ENCODE peak calls at places on chromosomes 16 and 17, in four cellular contexts. G is K562, B is A549, L is stomach. E is an unnamed sample.

GRCh38 chr17:57363580-57363979 is 107.3 kb downstream of the MSI2 start:
- DNase-seq in G (no peak), B (no peak), L (no peak), E (no peak)

GRCh38 chr17:76540381-76541300 is 797 bp downstream of the PRCD start:
- DNase-seq in G (peak; percentile 98), B (peak; percentile 94), L (peak; percentile 92), E (peak; percentile 88)

GRCh38 chr17:4219241-4219640 is 44.5 kb downstream of the ANKFY1 start:
- DNase-seq in G (no peak), B (no peak), L (no peak), E (no peak)

GRCh38 chr17:29722411-29723198 is 99.9 kb upstream of the CORO6 start:
- DNase-seq in G (peak; percentile 29), B (no peak), L (no peak), E (peak; percentile 67)

GRCh38 chr16:85514601-85515318 is 98.4 kb upstream of the GSE1 start:
- DNase-seq in G (no peak), B (peak; percentile 92), L (peak; percentile 77), E (peak; percentile 48)

GRCh38 chr17:53627511-53627910 is 195.2 kb upstream of the KIF2B start:
- DNase-seq in G (no peak), B (peak; percentile 26), L (no peak), E (no peak)

GRCh38 chr16:67145746-67146145 is 5.1 kb downstream of the B3GNT9 start:
- DNase-seq in G (no peak), B (no peak), L (no peak), E (no peak)

GRCh38 chr17:75228305-75228704 is 22.8 kb downstream of the NUP85 start:
- DNase-seq in G (no peak), B (no peak), L (no peak), E (no peak)

GRCh38 chr16:83802135-83802534 is 5.6 kb upstream of the HSBP1 start:
- DNase-seq in G (no peak), B (peak; percentile 15), L (no peak), E (no peak)

GRCh38 chr16:1941924-1942809 is 832 bp downstream of the MSRB1 start:
- DNase-seq in G (peak; percentile 38), B (no peak), L (no peak), E (no peak)

GRCh38 chr16:69328854-69329316 is 1.5 kb downstream of the PDF start:
- DNase-seq in G (peak; percentile 28), B (no peak), L (no peak), E (no peak)

GRCh38 chr16:56736476-56736875 is 6.5 kb downstream of the NUP93 start:
- DNase-seq in G (no peak), B (no peak), L (no peak), E (no peak)

GRCh38 chr16:48831081-48831722 is 221.2 kb upstream of the N4BP1 start:
- DNase-seq in G (peak; percentile 22), B (peak; percentile 3), L (no peak), E (no peak)

GRCh38 chr17:82016875-82017459 is 5.7 kb downstream of the CENPX start:
- DNase-seq in G (no peak), B (no peak), L (no peak), E (no peak)
- TF ChIP-seq EP300 in G (no peak), B (no peak), L (no peak), E (no peak)

GRCh38 chr17:32833076-32833475 is 43.8 kb downstream of the MYO1D start:
- DNase-seq in G (no peak), B (no peak), L (no peak), E (no peak)

GRCh38 chr17:32834104-32834503 is 42.8 kb downstream of the MYO1D start:
- DNase-seq in G (no peak), B (no peak), L (no peak), E (no peak)

GRCh38 chr17:32833526-32833925 is 43.4 kb downstream of the MYO1D start:
- DNase-seq in G (no peak), B (no peak), L (no peak), E (no peak)

GRCh38 chr17:32831223-32831622 is 45.7 kb downstream of the MYO1D start:
- DNase-seq in G (no peak), B (no peak), L (no peak), E (no peak)

DNA sequence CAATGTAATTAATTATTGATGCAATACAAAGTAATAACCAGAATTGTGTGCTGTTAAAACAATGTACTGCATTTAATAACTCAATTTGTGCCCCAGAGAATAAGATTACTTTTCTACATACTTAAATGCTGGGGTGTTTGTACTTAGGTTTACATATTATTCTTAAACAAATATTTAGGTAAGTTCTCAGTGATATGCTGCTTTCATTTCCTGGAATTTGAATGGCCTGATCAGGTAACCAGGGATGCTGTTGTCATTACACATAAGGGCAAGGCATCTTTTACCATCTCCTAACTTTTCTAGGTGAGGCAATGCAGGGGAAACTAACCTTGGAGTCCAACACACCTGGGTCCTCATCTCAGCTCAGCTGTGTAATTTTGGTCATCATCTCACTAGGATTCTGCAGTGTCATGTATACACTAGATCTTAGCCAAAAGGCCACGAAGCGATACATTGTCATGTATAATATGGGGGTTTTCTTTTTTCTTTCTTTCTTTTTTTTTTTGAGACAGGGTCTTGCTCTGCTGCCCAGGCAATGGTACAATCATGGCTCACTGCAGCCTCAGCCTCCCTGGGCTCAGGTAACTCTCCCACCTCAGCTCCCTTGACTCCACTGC is 45.2 kb downstream of the MYO1D start:
- DNase-seq in G (no peak), B (no peak), L (no peak), E (no peak)
- H3K27ac ChIP-seq in G (no peak overlapping the region), B (no peak overlapping the region), L (no peak overlapping the region), E (no peak overlapping the region)

GRCh38 chr16:62738631-62739030 is 702.4 kb upstream of the CDH8 start:
- DNase-seq in G (no peak), B (no peak), L (no peak), E (no peak)
- TF ChIP-seq POLR2A in G (no peak), B (no peak), L (no peak), E (no peak)

DNA sequence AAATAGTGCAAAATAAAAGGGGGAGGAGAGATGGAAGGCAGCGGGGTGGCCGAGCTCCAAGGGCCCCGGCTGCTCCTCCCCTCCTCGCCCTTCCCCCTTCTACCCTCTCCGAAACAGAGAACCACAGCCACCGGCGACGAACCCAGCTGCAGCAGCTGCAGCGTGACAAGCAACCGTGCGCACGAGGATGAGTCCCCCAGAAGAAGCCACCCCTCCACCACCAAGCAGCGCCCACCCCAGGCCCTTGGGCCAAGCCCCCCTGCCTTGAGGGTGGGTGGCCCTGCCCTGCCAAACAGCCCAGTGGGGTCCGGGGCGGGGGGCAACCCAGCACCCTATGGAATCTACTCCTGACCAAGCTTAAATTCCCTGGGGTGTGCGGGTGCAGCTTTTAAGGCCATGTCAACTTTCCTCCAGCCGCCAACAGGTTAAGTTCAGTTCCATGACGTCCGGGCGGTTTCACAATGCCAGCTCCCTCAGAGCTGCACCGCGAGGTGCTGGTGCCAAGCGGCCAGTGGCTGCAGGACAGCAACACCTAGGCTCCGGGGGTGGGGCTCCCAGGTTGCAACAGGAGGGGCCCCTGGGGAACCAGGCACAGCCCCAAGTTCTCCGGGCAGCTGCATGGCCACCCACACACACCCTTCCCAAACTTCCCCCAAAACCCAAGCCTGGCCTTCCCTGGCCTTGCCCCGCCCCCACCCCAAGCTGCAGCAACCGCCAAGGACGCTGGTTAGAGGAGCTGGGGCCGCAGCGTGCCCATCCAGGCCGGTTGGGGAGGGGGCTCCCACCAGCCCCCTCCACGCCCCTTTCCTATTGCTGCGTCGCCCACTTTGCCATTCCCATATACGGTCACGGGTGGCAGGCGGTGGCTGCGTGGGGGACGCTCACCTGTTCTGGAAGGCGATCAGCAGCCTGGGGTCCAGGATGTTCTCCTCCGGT is 2.0 kb downstream of the CBX4 start:
- DNase-seq in G (peak; percentile 29), B (peak; percentile 94), L (peak; percentile 96), E (no peak)
- TF ChIP-seq EP300 in G (no peak), B (no peak), L (no peak), E (no peak)

DNA sequence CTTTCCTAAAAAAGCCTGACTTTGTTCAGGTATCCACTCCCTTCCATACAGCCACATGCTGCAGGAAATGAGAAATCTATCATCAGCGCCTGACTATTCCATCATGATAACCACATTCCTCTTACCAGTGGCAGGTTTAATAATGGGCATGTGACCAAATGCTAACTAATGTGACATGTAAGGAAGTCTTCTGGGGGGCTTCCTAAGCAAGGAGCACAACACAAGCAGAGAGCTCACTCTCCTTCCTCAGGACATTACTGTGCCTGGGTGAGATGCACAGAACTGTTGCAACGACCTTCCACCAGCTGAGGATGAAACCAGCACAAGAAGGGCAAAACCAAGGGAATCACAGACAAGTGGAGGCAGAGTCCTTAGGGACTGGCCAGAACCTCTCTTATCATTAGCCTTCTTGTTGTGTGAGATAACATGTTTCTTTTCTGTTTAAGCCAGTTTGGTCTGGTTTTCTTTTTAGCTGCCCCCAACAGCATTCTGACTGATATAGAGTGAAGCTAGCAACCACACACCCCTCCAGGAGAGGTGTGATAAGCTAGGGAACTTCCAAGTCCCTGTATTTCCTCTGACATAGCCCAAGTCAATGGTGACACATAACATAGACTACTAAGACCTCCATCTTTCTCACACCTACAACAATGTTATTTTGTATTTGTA is 16.9 kb downstream of the MYO1D start:
- DNase-seq in G (peak; percentile 50), B (no peak), L (no peak), E (no peak)
- H3K27ac ChIP-seq in G (peak overlapping the region; percentile 56), B (no peak overlapping the region), L (no peak overlapping the region), E (no peak overlapping the region)

DNA sequence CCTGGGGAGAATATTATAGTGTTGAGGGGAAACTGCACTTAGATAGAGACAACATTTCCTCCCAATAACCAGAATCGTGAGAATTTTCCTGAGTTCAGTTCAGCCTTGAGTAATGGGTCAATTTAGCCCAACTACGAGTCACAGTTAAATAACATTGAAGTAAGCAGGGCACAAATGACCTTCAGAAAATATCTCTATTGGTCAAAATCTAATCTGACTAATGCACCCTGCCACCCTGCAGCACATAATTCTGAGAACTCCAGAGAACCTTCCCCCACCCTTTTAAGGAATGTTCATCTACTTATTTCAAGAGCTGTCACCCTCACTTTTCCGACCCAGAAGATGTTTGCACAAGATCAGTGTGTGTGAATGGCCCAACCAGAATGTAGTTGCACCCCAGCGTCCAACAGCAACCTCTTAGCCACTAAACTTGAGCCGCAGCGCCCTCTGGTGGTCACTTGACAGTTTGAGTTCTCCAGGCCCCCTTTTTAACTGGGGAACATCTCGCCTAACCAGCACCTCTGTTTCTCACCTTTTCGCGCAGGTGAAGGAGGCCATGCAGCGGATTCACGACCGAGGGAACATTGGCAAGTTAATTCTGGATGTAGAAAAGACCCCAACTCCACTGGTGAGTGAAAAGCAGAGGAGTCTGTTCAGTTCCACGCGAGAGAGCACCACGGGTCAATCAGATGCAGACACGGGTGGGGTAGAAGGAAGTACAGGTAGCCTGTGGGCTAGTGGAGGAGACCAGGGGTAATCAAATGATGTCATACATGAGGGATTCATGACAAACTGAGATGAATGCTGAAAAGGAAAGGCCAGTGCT is 50.8 kb upstream of the CLEC3A start:
- DNase-seq in G (peak; percentile 81), B (peak; percentile 64), L (peak; percentile 83), E (peak; percentile 77)
- TF ChIP-seq POLR2A in G (no peak), B (no peak), L (no peak), E (no peak)

E was measured in tibial nerve.